ENCODE peak calls at places on chromosomes 11 and 22, in seven cellular contexts. I, L, W, R, T, M and E are unnamed samples.

GRCh38 chr11:92295175-92296137 is 70.8 kb downstream of the FAT3 start:
- DNase-seq in R (no peak), I (no peak), W (no peak), L (no peak), T (peak), M (no peak), E (no peak)

GRCh38 chr22:33869946-33870345 is 50.3 kb downstream of the LARGE1 start:
- DNase-seq in L (no peak), I (no peak), T (no peak), R (no peak), M (no peak), W (no peak), E (no peak)

GRCh38 chr11:107653077-107653476 is 58.8 kb downstream of the SLN start:
- DNase-seq in I (no peak), R (no peak), T (no peak), W (no peak), M (no peak), L (no peak), E (no peak)

GRCh38 chr22:28801845-28802594 is 1.7 kb upstream of the XBP1 start:
- DNase-seq in T (peak), M (no peak), W (no peak), R (no peak), I (no peak), L (no peak), E (no peak)

GRCh38 chr22:44360686-44361381 is 48.1 kb upstream of the SHISAL1 start:
- DNase-seq in M (no peak), I (peak), R (no peak), T (peak), W (no peak), L (no peak), E (peak)

GRCh38 chr11:70574725-70575347 is 176.5 kb downstream of the CTTN start:
- DNase-seq in W (no peak), T (no peak), M (no peak), R (no peak), I (no peak), L (no peak), E (no peak)

GRCh38 chr11:104467414-104467813 is 303.5 kb upstream of the PDGFD start:
- DNase-seq in R (no peak), T (no peak), W (no peak), I (no peak), L (no peak), M (no peak), E (no peak)

GRCh38 chr22:46942816-46943783 is 180.7 kb downstream of the TBC1D22A start:
- DNase-seq in W (no peak), I (no peak), M (no peak), T (no peak), L (no peak), R (no peak), E (no peak)

GRCh38 chr22:24803064-24803542 is 2.9 kb upstream of the SGSM1 start:
- DNase-seq in R (no peak), T (peak), I (peak), W (peak), L (no peak), M (peak), E (no peak)